ENCODE peak calls at places on chromosomes 1 and 21, in seven cellular contexts. C is HepG2, Y is A549, V is IMR-90, W is GM12878, H is K562, X is SK-N-SH. K is an unnamed sample.

GRCh38 chr1:215022723-215023122 is 59.8 kb upstream of the KCNK2 start:
- DNase-seq in W (no peak), V (peak; percentile 85), Y (no peak), C (no peak), X (no peak), H (no peak), K (no peak)

GRCh38 chr1:174074757-174075156 is 52.6 kb upstream of the RC3H1 start:
- DNase-seq in V (peak; percentile 55), X (peak; percentile 30), C (no peak), Y (peak; percentile 38), H (peak; percentile 34), W (no peak), K (no peak)

GRCh38 chr1:221187174-221187573 is 307.9 kb downstream of the HLX start:
- DNase-seq in Y (no peak), W (no peak), X (no peak), V (peak; percentile 18), H (no peak), C (no peak), K (no peak)

GRCh38 chr1:67004176-67004575 is 49.8 kb downstream of the SLC35D1 start:
- DNase-seq in H (no peak), C (no peak), Y (no peak), W (no peak), X (no peak), V (peak; percentile 13), K (no peak)

GRCh38 chr1:105533996-105534395 is 1522.5 kb upstream of the PRMT6 start:
- DNase-seq in C (no peak), Y (no peak), V (no peak), H (no peak), W (no peak), X (no peak), K (no peak)

GRCh38 chr1:69263982-69264381 is 303.7 kb upstream of the LRRC7 start:
- DNase-seq in C (no peak), X (peak; percentile 4), H (no peak), W (no peak), Y (no peak), V (no peak), K (no peak)

GRCh38 chr1:208233546-208233945 is 10.6 kb downstream of the PLXNA2 start:
- DNase-seq in C (peak; percentile 47), V (no peak), H (no peak), W (no peak), X (no peak), Y (no peak), K (peak; percentile 65)

GRCh38 chr1:200328379-200328778 is 81.5 kb downstream of the ZNF281 start:
- DNase-seq in C (no peak), H (no peak), W (no peak), Y (no peak), X (no peak), V (no peak), K (no peak)

GRCh38 chr1:30379684-30380624 is 343.4 kb downstream of the MATN1 start:
- DNase-seq in C (peak; percentile 49), W (peak; percentile 19), Y (peak; percentile 64), V (peak; percentile 64), X (peak; percentile 85), H (peak; percentile 82), K (peak; percentile 72)

GRCh38 chr1:25732821-25733220 is 67.2 kb upstream of the SELENON start:
- DNase-seq in C (no peak), W (no peak), H (no peak), X (no peak), Y (no peak), V (no peak), K (no peak)

GRCh38 chr1:248821101-248821500 is 4.6 kb downstream of the SH3BP5L start:
- DNase-seq in V (peak; percentile 87), W (no peak), H (no peak), C (peak; percentile 51), X (peak; percentile 13), Y (peak; percentile 56), K (no peak)

GRCh38 chr1:11059166-11059989 is 440 bp downstream of the SRM start:
- DNase-seq in H (peak; percentile 85), X (peak; percentile 78), V (no peak), W (no peak), Y (no peak), C (no peak), K (no peak)

GRCh38 chr1:71565831-71566230 is 485.0 kb upstream of the ZRANB2 start:
- DNase-seq in V (no peak), Y (no peak), W (no peak), X (no peak), C (no peak), H (no peak), K (no peak)

GRCh38 chr1:75908717-75909152 is 23.5 kb downstream of the ASB17 start:
- DNase-seq in C (peak; percentile 31), X (peak; percentile 29), W (peak; percentile 7), H (no peak), Y (peak; percentile 53), V (peak; percentile 50), K (peak; percentile 55)

GRCh38 chr21:46667191-46667734 is 31.8 kb downstream of the PRMT2 start:
- DNase-seq in V (peak; percentile 16), H (no peak), W (no peak), C (peak; percentile 16), Y (peak; percentile 45), X (peak; percentile 78), K (no peak)

GRCh38 chr1:1088036-1088800 is 14.1 kb upstream of the RNF223 start:
- DNase-seq in H (no peak), C (no peak), X (peak; percentile 51), W (no peak), Y (no peak), V (no peak), K (no peak)

GRCh38 chr1:222600274-222600673 is 10.5 kb upstream of the TAF1A start:
- DNase-seq in W (no peak), C (peak; percentile 27), X (no peak), Y (peak; percentile 12), H (no peak), V (no peak), K (no peak)

GRCh38 chr1:32321712-32322291 is 14.2 kb downstream of the MARCKSL1 start:
- DNase-seq in H (no peak), C (peak; percentile 86), X (no peak), W (no peak), V (no peak), Y (peak; percentile 88), K (no peak)

GRCh38 chr1:83978056-83978455 is 20.9 kb downstream of the TTLL7 start:
- DNase-seq in Y (no peak), C (no peak), W (no peak), H (no peak), V (no peak), X (no peak), K (no peak)

GRCh38 chr1:167273027-167273800 is 52.5 kb downstream of the POU2F1 start:
- DNase-seq in C (no peak), Y (no peak), V (peak; percentile 8), X (no peak), H (no peak), W (no peak), K (no peak)

GRCh38 chr1:229363723-229364122 is 20.9 kb upstream of the CCSAP start:
- DNase-seq in X (no peak), C (no peak), V (no peak), W (no peak), H (no peak), Y (no peak), K (no peak)

GRCh38 chr1:14366361-14367018 is 232.0 kb upstream of the KAZN start:
- DNase-seq in V (no peak), H (no peak), Y (no peak), W (no peak), X (peak; percentile 60), C (no peak), K (no peak)
- TF ChIP-seq RFX5 in V (no peak), H (no peak), Y (no peak), W (no peak), X (no peak), C (no peak), K (no peak)

DNA sequence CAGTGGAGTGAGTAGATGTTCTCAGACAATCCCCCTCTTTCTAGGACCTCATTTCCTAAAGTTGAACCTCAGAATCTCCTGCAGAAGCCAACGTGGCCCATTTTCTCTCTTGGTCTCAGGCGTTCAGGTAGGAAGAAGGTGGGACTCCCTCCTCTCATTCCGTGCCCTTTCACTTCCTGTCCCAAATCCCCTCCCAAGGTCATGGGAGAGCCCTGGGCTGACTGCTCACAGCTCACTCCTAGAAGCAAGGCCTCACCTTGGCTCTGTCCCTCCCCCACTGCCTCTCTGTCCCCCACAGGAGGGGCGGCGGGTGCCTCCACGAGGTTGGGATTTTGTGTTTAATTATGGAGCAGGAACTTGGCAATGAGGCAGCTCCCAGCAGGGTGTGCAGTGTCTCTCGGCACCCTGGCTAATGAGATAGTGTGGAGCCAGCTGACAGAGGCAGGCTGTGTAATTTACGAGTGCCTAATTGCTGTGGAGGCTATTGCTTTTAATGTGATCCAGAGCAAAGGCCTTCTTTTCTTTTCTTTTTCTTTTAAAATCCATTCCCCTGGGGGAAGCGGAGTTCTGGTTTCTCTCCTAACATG is 9.1 kb upstream of the CDK18 start:
- DNase-seq in H (peak; percentile 47), V (no peak), Y (no peak), C (no peak), X (no peak), W (no peak), K (no peak)
- TF ChIP-seq RFX5 in H (no peak), V (no peak), Y (no peak), C (no peak), X (no peak), W (no peak), K (no peak)

DNA sequence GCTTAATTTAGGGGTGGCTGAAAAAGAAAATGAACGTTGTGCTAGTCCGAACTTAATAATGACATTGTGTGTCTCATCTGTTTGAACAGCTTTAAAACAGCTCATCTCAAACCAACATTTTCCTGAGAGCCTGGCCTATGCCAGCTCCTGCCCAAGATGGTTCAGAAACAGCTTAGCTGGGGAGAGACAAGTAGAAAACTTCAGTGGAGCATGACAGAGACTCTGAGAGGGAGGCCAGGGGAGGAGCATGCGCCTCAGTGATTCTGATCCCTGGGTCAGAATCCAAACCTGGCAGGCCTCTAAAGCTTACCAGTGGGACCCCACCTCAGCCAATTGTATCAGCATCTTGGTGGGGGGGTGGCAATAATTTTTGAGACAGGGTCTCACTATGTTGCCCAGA is 99.3 kb downstream of the TAS1R2 start:
- DNase-seq in X (no peak), W (no peak), C (no peak), H (no peak), V (no peak), Y (no peak), K (no peak)
- TF ChIP-seq RFX5 in X (no peak), W (no peak), C (no peak), H (no peak), V (no peak), Y (no peak), K (no peak)

DNA sequence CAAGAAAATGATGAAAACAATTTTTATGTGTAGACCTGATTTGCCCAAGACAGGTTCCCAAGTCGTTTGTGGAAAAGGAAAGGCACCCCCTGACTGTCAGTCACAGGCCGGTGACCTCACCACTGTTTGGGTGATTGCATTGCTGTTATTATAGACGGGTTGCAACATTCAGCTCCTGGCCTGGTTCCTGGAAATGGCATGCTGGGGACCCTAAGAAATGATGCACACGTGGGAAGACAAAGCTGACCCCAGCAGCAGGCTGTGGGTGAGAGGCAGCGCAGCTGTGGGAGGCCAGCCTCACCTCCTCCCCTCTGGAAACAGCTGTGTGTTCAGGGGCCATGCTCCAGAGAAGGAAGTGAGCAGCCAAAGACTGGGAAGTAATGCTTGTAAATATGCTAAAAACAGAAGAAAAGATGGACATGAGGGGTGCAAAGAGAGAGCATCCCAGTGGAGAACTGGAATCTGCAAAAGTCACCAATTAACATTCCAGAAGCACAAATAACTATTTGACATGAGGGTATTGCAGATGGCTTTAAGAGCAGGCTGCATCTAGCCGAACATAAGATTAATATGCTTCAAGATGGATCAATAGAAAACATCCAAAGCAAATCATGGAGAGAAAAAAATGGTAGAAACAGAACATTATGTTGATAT is 23.4 kb upstream of the ABCG1 start:
- DNase-seq in C (no peak), W (no peak), X (no peak), Y (no peak), V (peak; percentile 55), H (no peak), K (no peak)
- TF ChIP-seq RFX5 in C (no peak), W (no peak), X (no peak), Y (no peak), V (no peak), H (no peak), K (no peak)